ENCODE peak calls at places on chromosomes 12 and 14, in five cellular contexts. F is K562, Q is GM12878, P is A549, N is SK-N-SH. S is an unnamed sample. For H3K4me1, the result is how much of the 10 kb centered on the place peaks cover.

GRCh38 chr14:44149597-44149996 is 357.5 kb downstream of the FSCB start:
- DNase-seq in F (no peak), Q (no peak), P (no peak), N (peak), S (no peak)

GRCh38 chr14:32345311-32345771 is 16.2 kb downstream of the AKAP6 start:
- DNase-seq in P (no peak), F (no peak), Q (no peak), N (no peak), S (peak)

GRCh38 chr12:108576660-108577234 is 14.4 kb downstream of the ISCU start:
- DNase-seq in P (no peak), N (no peak), F (no peak), Q (no peak), S (no peak)

GRCh38 chr14:74239848-74240793 is 872 bp downstream of the VSX2 start:
- DNase-seq in N (peak), P (no peak), F (no peak), Q (no peak), S (no peak)

GRCh38 chr12:109266106-109266879 is 42.8 kb downstream of the FOXN4 start:
- DNase-seq in N (no peak), P (no peak), Q (no peak), F (no peak), S (no peak)

GRCh38 chr12:131188131-131189050 is 234.7 kb downstream of the ADGRD1 start:
- DNase-seq in Q (no peak), N (no peak), P (no peak), F (no peak), S (no peak)

GRCh38 chr14:64726585-64726890 is 22.3 kb downstream of the PLEKHG3 start:
- DNase-seq in F (no peak), Q (no peak), P (peak), N (no peak), S (peak)

GRCh38 chr12:111248981-111249380 is 119.9 kb downstream of the PHETA1 start:
- DNase-seq in Q (no peak), N (peak), F (no peak), P (peak), S (no peak)

GRCh38 chr12:26017484-26018211 is 59.2 kb downstream of the RASSF8 start:
- DNase-seq in N (peak), P (peak), F (no peak), Q (no peak), S (peak)

GRCh38 chr12:71627438-71628002 is 36.1 kb downstream of the ZFC3H1 start:
- DNase-seq in Q (no peak), F (no peak), N (no peak), P (no peak), S (no peak)

GRCh38 chr14:103881927-103882281 is 34.5 kb upstream of the PPP1R13B start:
- DNase-seq in P (no peak), N (no peak), Q (no peak), F (no peak), S (no peak)

GRCh38 chr12:31922341-31923062 is 36.7 kb upstream of the RESF1 start:
- DNase-seq in P (no peak), N (no peak), Q (no peak), F (no peak), S (peak)

GRCh38 chr12:509494-509893 is 49.8 kb downstream of the B4GALNT3 start:
- DNase-seq in F (no peak), P (no peak), N (no peak), Q (no peak), S (peak)

GRCh38 chr12:52585951-52586350 is 12.3 kb upstream of the KRT74 start:
- DNase-seq in F (no peak), N (no peak), Q (no peak), P (no peak), S (no peak)

GRCh38 chr12:68451261-68452091 is 119.3 kb upstream of the MDM1 start:
- DNase-seq in N (no peak), Q (peak), P (no peak), F (no peak), S (peak)

GRCh38 chr14:104989951-104990303 is 4.3 kb downstream of the CLBA1 start:
- DNase-seq in N (no peak), P (no peak), Q (no peak), F (no peak), S (no peak)

GRCh38 chr12:91926810-91927209 is 218.8 kb downstream of the BTG1 start:
- DNase-seq in F (no peak), N (no peak), P (peak), Q (no peak), S (peak)

GRCh38 chr14:61812347-61813100 is 50.3 kb downstream of the SNAPC1 start:
- DNase-seq in F (no peak), N (peak), P (no peak), Q (no peak), S (no peak)

GRCh38 chr12:24615967-24616411 is 332.9 kb downstream of the BCAT1 start:
- DNase-seq in Q (no peak), P (no peak), F (no peak), N (no peak), S (peak)

GRCh38 chr12:117213295-117213808 is 23.1 kb upstream of the FBXO21 start:
- DNase-seq in Q (no peak), P (no peak), N (no peak), F (no peak), S (no peak)

GRCh38 chr12:86513206-86513605 is 257.0 kb upstream of the MGAT4C start:
- DNase-seq in P (no peak), Q (no peak), N (no peak), F (no peak), S (no peak)

GRCh38 chr14:104968153-104968527 is 10.0 kb downstream of the AHNAK2 start:
- DNase-seq in F (peak), Q (no peak), N (peak), P (peak), S (peak)

GRCh38 chr14:44027397-44027796 is 479.7 kb downstream of the FSCB start:
- DNase-seq in P (no peak), Q (no peak), F (no peak), N (no peak), S (no peak)

GRCh38 chr12:46675736-46676135 is 150.1 kb downstream of the SLC38A4 start:
- DNase-seq in P (no peak), N (peak), Q (no peak), F (no peak), S (peak)
- TF ChIP-seq RCOR1 in P (no peak), N (no peak), Q (no peak), F (no peak), S (no peak)

DNA sequence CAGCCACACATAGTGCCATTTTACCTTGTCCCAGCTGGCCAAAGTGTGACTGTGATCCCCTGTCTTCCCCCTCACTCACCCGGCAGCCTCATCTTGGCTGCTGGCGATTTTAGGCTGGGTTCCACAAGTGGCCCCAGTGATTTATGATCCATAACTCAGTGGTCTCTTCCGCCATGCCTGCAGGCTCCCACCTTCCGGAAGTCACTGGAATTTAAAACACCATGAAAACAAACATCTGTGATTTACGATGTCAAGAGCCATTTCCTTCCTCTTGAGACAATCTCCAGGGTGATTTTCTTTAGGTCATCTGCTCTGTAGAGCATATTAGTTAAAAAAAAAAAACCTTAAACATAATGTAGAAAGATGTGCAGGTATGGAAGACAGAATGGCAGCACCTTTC is 282.3 kb downstream of the CACNA1C start:
- DNase-seq in P (no peak), N (no peak), F (no peak), Q (no peak), S (no peak)
- H3K4me1 ChIP-seq in P (under half), N (under half), F (under half), Q (under half), S (under half)

DNA sequence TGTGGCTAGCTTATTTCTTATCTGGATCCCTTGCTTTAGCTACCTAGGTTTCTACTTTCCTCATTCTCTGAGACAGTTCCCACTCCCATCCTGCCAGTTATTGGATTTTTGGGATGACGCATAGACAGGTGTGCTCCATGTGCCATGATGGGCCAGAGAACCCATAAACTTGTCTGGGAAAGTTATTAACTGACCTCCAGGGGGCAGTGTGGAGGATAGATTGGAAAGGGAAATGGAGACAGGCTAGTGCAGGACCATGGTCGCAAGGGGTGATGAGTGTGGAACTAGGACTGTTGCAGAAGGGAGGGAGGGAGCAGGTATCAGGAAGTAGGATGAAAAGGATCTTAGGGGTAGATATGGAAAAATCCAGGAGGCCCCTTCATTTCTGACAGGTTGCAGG is 80.3 kb downstream of the ESRRB start:
- DNase-seq in F (peak), N (peak), P (peak), Q (peak), S (peak)
- TF ChIP-seq RCOR1 in F (no peak), N (no peak), P (no peak), Q (no peak), S (no peak)

GRCh38 chr14:101813833-101814232 is 52.3 kb downstream of the PPP2R5C start:
- DNase-seq in F (no peak), P (no peak), Q (no peak), N (no peak), S (no peak)

GRCh38 chr14:101814869-101815268 is 53.4 kb downstream of the PPP2R5C start:
- DNase-seq in F (no peak), P (no peak), N (no peak), Q (no peak), S (no peak)

GRCh38 chr14:101810897-101811620 is 49.5 kb downstream of the PPP2R5C start:
- DNase-seq in F (no peak), P (no peak), N (no peak), Q (no peak), S (peak)

GRCh38 chr14:101812071-101812470 is 50.6 kb downstream of the PPP2R5C start:
- DNase-seq in F (no peak), N (no peak), P (no peak), Q (no peak), S (no peak)

GRCh38 chr14:101813171-101813759 is 51.8 kb downstream of the PPP2R5C start:
- DNase-seq in F (no peak), P (no peak), N (no peak), Q (no peak), S (no peak)
- H3K4me1 ChIP-seq in F (half or more), P (under half), N (under half), Q (under half), S (under half)

GRCh38 chr14:60508707-60509437 is at the start of gene SIX6:
- DNase-seq in F (no peak), N (peak), P (no peak), Q (no peak), S (peak)

GRCh38 chr14:60509438-60510253 is 700 bp downstream of the SIX6 start:
- DNase-seq in P (no peak), N (peak), F (no peak), Q (no peak), S (no peak)

GRCh38 chr14:60510254-60510975 is 1.5 kb downstream of the SIX6 start:
- DNase-seq in P (no peak), Q (no peak), F (no peak), N (no peak), S (no peak)

GRCh38 chr14:60512952-60513554 is 4.1 kb downstream of the SIX6 start:
- DNase-seq in P (no peak), N (no peak), F (no peak), Q (no peak), S (no peak)

DNA sequence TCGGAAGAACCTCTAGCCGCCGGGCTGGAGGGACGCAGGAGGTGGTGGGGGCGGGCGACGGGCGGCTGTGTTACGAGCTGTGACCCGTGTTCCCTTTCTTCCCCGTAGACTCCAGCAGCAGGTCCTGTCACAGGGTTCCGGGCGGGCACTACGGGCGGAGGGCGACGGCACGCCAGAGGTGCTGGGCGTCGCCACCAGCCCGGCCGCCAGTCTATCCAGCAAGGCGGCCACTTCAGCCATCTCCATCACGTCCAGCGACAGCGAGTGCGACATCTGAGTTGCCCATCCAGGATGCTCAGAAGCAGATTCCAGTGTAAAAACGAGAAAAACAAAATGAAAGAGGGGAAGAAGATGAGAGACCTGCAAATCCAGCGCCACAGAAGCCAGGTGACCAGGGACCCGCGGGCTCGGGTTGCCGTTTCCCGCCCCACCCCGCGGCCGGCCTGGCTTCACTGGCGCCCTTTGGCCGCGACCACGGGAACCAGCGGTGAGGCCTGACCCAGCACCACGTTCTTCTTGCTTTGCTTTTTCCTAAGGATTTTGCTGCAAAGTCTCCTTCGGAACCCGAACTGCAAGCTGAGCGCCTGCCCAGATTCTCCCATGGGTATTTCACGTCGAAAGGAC is 2.1 kb downstream of the SIX6 start:
- DNase-seq in P (no peak), F (no peak), Q (no peak), N (peak), S (no peak)
- TF ChIP-seq RCOR1 in P (no peak), F (no peak), Q (no peak), N (no peak), S (no peak)

GRCh38 chr12:94618995-94619695 is 31.2 kb downstream of the TMCC3 start:
- DNase-seq in Q (no peak), F (no peak), P (no peak), N (no peak), S (peak)

GRCh38 chr12:94616217-94616729 is 34.1 kb downstream of the TMCC3 start:
- DNase-seq in F (peak), Q (no peak), N (no peak), P (peak), S (no peak)

GRCh38 chr12:94614288-94614721 is 36.1 kb downstream of the TMCC3 start:
- DNase-seq in Q (no peak), N (no peak), F (no peak), P (no peak), S (no peak)

GRCh38 chr12:94615284-94616216 is 34.8 kb downstream of the TMCC3 start:
- DNase-seq in P (peak), N (no peak), F (no peak), Q (no peak), S (peak)

DNA sequence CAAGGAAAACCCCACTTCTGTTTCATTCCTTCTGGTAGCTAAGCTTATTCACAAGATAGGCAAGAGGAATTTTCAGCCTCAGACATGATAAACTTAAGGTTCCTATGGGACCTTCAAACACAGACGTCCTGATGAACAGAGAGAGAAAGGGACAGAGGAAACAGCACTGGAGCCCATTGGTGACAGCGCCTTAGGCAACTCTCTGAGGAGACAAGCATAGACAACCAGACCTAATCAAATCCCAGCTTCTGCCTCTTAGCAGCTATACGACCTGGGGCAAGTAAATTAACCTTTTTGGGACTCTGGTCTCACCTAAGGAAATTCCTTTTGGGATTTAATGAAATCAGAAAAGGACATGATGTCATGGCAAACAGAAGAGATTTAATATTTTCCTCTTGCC is 33.3 kb downstream of the TMCC3 start:
- DNase-seq in N (no peak), P (no peak), F (no peak), Q (no peak), S (no peak)
- H3K4me1 ChIP-seq in N (under half), P (under half), F (under half), Q (under half), S (under half)

DNA sequence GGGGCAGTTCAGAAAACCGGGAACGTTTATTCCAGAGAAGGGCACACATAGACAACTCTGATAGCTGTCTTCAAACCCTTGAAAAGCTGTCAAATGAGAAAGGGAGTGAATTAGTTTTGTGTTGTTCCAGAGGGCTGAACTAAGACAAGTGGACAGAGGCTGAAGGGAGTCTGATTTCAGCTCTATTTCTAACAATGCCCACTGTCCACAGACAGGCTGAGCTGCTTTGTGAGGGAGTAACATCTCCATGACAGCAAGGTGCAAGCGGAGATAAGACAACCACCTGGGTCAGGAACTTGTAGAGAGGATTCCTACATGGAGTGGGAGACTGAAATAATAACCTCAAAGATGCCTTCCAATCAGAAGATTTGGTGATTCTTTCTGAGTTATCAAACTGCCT is 25.6 kb upstream of the PARP11 start:
- DNase-seq in P (no peak), Q (no peak), F (no peak), N (no peak), S (no peak)
- TF ChIP-seq RCOR1 in P (no peak), Q (no peak), F (no peak), N (no peak), S (no peak)